ENCODE peak calls at places on chromosomes 3 and 15, in ten cellular contexts. H is heart left ventricle, F is lower leg skin, O is ovary, A is suprapubic skin, T is HCT116, D is stomach, X is testis, M is body of pancreas, I is right lobe of liver. R is an unnamed sample.
A peak's percentile ranks its signal among the peaks of the same experiment; 100 is the strongest.

GRCh38 chr15:40379853-40380252 is 2.7 kb upstream of the KNSTRN start:
- DNase-seq in H (peak; percentile 69), A (no peak), M (peak; percentile 29), D (peak; percentile 62), X (peak; percentile 87), O (no peak), T (peak; percentile 28), I (peak; percentile 66), F (no peak), R (no peak)

GRCh38 chr3:18660059-18660458 is 234.9 kb upstream of the SATB1 start:
- DNase-seq in F (no peak), A (no peak), O (no peak), D (no peak), X (no peak), M (no peak), H (no peak), I (no peak), T (no peak), R (no peak)

GRCh38 chr3:2599471-2599870 is 500.8 kb downstream of the CNTN4 start:
- DNase-seq in A (no peak), I (no peak), X (no peak), M (no peak), T (no peak), D (no peak), O (no peak), F (no peak), H (no peak), R (no peak)

GRCh38 chr3:151460240-151460639 is 621 bp downstream of the IGSF10 start:
- DNase-seq in A (no peak), H (no peak), M (no peak), D (no peak), F (no peak), O (no peak), T (no peak), I (no peak), X (no peak), R (no peak)

GRCh38 chr15:69034352-69034751 is 19.9 kb downstream of the NOX5 start:
- DNase-seq in A (no peak), H (no peak), I (no peak), D (no peak), F (no peak), O (no peak), M (no peak), X (no peak), T (no peak), R (no peak)

GRCh38 chr3:113626513-113627371 is 69.7 kb downstream of the USF3 start:
- DNase-seq in I (peak; percentile 66), H (peak; percentile 51), D (peak; percentile 44), T (peak; percentile 79), A (no peak), M (peak; percentile 50), F (no peak), O (peak; percentile 41), X (peak; percentile 76), R (peak; percentile 60)

GRCh38 chr3:177606891-177607290 is 409.6 kb upstream of the TBL1XR1 start:
- DNase-seq in F (no peak), X (no peak), H (no peak), D (no peak), M (peak; percentile 50), A (no peak), I (no peak), T (no peak), O (no peak), R (no peak)

GRCh38 chr15:34367128-34368081 is at the start of gene LPCAT4:
- DNase-seq in I (peak; percentile 92), X (peak; percentile 91), T (peak; percentile 69), F (peak; percentile 97), O (peak; percentile 90), H (peak; percentile 89), M (peak; percentile 86), A (peak; percentile 93), D (peak; percentile 92), R (peak; percentile 92)

GRCh38 chr3:171815977-171816595 is 5.8 kb upstream of the PLD1 start:
- DNase-seq in X (no peak), F (no peak), D (no peak), A (no peak), O (no peak), T (no peak), H (no peak), I (no peak), M (no peak), R (no peak)

GRCh38 chr3:15265655-15266509 is 59.8 kb downstream of the CAPN7 start:
- DNase-seq in H (peak; percentile 6), D (no peak), F (peak; percentile 63), A (no peak), T (no peak), I (no peak), M (no peak), X (peak; percentile 13), O (no peak), R (no peak)

GRCh38 chr3:159798951-159799350 is 189.7 kb upstream of the IL12A start:
- DNase-seq in A (no peak), H (no peak), X (no peak), M (no peak), T (no peak), F (no peak), D (no peak), I (no peak), O (no peak), R (no peak)

GRCh38 chr15:98647026-98647773 is 1.1 kb upstream of the IGF1R start:
- DNase-seq in A (peak; percentile 79), I (peak; percentile 71), M (peak; percentile 79), F (peak; percentile 91), O (peak; percentile 90), T (peak; percentile 22), X (peak; percentile 85), H (peak; percentile 81), D (peak; percentile 66), R (peak; percentile 74)

GRCh38 chr3:32457971-32458471 is 44.6 kb downstream of the CMTM6 start:
- DNase-seq in A (no peak), M (no peak), O (no peak), F (no peak), H (no peak), D (no peak), I (no peak), T (no peak), X (no peak), R (no peak)

GRCh38 chr3:24522155-24522579 is 27.5 kb upstream of the THRB start:
- DNase-seq in H (no peak), D (no peak), M (no peak), X (peak; percentile 20), O (peak; percentile 42), A (peak; percentile 69), F (peak; percentile 85), I (peak; percentile 47), T (no peak), R (no peak)
- TF ChIP-seq POLR2A in H (no peak), D (no peak), M (no peak), X (no peak), O (no peak), A (no peak), F (no peak), I (no peak), T (no peak), R (no peak)

GRCh38 chr3:87732294-87732693 is 326.5 kb downstream of the CGGBP1 start:
- DNase-seq in D (no peak), I (no peak), F (no peak), T (no peak), M (no peak), H (no peak), A (no peak), O (no peak), X (no peak), R (no peak)

DNA sequence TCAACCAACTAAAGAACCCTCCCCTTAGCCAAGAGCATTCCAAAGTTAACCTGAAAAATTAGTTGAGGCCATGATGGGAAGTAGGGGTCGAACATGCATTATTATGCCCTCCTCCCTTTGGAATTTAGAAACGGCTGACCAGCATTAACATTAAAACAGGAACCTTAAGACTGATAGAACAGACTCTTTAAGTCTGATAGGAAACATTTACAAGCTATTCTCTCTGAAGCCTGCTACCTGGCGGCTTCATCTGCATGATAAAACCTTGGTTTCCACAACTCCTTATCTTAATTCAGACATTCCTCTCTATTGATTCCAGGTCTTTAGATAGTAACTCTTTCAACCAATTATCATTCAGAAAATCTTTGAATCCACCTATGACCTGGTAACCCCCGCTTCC is 331.0 kb downstream of the CGGBP1 start:
- DNase-seq in I (no peak), M (no peak), D (no peak), X (no peak), T (no peak), F (no peak), H (no peak), O (no peak), A (no peak), R (no peak)
- TF ChIP-seq POLR2A in I (no peak), M (no peak), D (no peak), X (no peak), T (no peak), F (no peak), H (no peak), O (no peak), A (no peak), R (no peak)

GRCh38 chr15:57570340-57570739 is 21.4 kb upstream of the MYZAP start:
- DNase-seq in T (no peak), X (no peak), D (no peak), O (no peak), F (peak; percentile 42), M (no peak), H (no peak), A (no peak), I (no peak), R (no peak)

GRCh38 chr15:57572463-57572862 is 19.2 kb upstream of the MYZAP start:
- DNase-seq in X (no peak), I (no peak), H (no peak), D (no peak), O (no peak), F (no peak), A (no peak), M (no peak), T (no peak), R (no peak)

GRCh38 chr15:57571725-57572124 is 20.0 kb upstream of the MYZAP start:
- DNase-seq in I (no peak), O (no peak), H (no peak), M (no peak), T (no peak), F (peak; percentile 48), D (no peak), X (no peak), A (no peak), R (no peak)

GRCh38 chr15:57573151-57573550 is 18.6 kb upstream of the MYZAP start:
- DNase-seq in H (no peak), A (no peak), F (no peak), O (no peak), M (no peak), X (no peak), I (no peak), T (no peak), D (no peak), R (no peak)

DNA sequence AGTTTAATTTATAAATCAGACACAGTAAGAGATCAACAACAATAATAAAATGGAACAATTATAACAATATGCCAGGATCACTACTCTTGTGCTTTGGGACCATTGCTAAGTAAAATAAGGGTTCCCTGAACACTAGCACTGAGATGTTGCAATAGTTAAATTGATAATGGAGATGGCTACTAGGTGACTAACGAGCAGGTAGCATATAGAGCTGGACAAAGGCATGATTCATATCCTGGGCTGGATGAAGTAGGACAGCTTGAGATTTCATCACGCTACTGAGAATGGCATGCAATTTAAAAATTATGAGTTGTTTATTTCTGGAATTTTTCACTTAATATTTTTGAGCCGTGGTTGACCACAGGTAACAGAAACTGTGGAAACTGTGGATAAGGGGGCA is 20.7 kb upstream of the MYZAP start:
- DNase-seq in I (no peak), X (no peak), T (peak; percentile 51), A (no peak), D (no peak), H (no peak), M (no peak), O (no peak), F (no peak), R (no peak)
- TF ChIP-seq POLR2A in I (no peak), X (no peak), T (no peak), A (no peak), D (no peak), H (no peak), M (no peak), O (no peak), F (no peak), R (no peak)

GRCh38 chr15:70627734-70628541 is 135.4 kb downstream of the UACA start:
- DNase-seq in I (no peak), H (no peak), F (no peak), O (no peak), T (no peak), M (no peak), D (no peak), X (no peak), A (no peak), R (no peak)
- TF ChIP-seq POLR2A in I (no peak), H (no peak), F (no peak), O (no peak), T (no peak), M (no peak), D (no peak), X (no peak), A (no peak), R (no peak)